ENCODE peak calls at places on chromosomes 4 and X, in ten cellular contexts. G, Y, B, D, Z, X, C, J, H and V are unnamed samples.

GRCh38 chrX:149472620-149473019 is 32.5 kb downstream of the IDS start:
- DNase-seq in Z (no peak), D (no peak), C (no peak), Y (no peak), H (no peak), G (no peak), B (no peak), J (no peak), X (no peak), V (no peak)

GRCh38 chr4:88697113-88697512 is 516 bp downstream of the NAP1L5 start:
- DNase-seq in Z (no peak), D (no peak), G (peak), H (no peak), B (no peak), J (no peak), C (peak), X (peak), Y (no peak), V (peak)

GRCh38 chr4:181830404-181831035 is 412.7 kb upstream of the TENM3 start:
- DNase-seq in Z (no peak), Y (no peak), X (no peak), G (no peak), C (peak), H (no peak), D (no peak), B (peak), J (no peak), V (no peak)

GRCh38 chrX:19661977-19662376 is 146.7 kb upstream of the MAP3K15 start:
- DNase-seq in D (no peak), B (no peak), J (no peak), C (peak), H (no peak), G (no peak), Z (peak), X (no peak), Y (no peak), V (no peak)

GRCh38 chr4:84778041-84778440 is 188.4 kb downstream of the WDFY3 start:
- DNase-seq in J (no peak), H (no peak), C (peak), X (no peak), G (no peak), Y (no peak), Z (no peak), D (no peak), B (no peak), V (no peak)

GRCh38 chr4:182142146-182143085 is 100.8 kb upstream of the TENM3 start:
- DNase-seq in G (peak), H (no peak), Y (no peak), B (no peak), C (peak), J (no peak), Z (peak), D (no peak), X (peak), V (peak)

GRCh38 chrX:4253092-4253491 is 539.6 kb upstream of the PRKX start:
- DNase-seq in D (no peak), C (no peak), H (no peak), Z (no peak), J (no peak), X (no peak), B (peak), Y (no peak), G (no peak), V (no peak)

GRCh38 chrX:46573896-46574336 is 351 bp downstream of the CHST7 start:
- DNase-seq in J (peak), C (peak), Y (peak), Z (peak), H (no peak), B (peak), D (no peak), G (peak), X (peak), V (peak)

GRCh38 chr4:17561195-17561909 is 15.6 kb upstream of the LAP3 start:
- DNase-seq in X (peak), J (no peak), D (peak), G (peak), H (no peak), B (no peak), C (peak), Z (peak), Y (peak), V (peak)

GRCh38 chr4:154838155-154838554 is 57.1 kb downstream of the RBM46 start:
- DNase-seq in G (no peak), B (no peak), D (no peak), Y (no peak), Z (no peak), X (no peak), J (no peak), C (no peak), H (no peak), V (no peak)

GRCh38 chrX:103051260-103051789 is 12.6 kb downstream of the BEX1 start:
- DNase-seq in C (no peak), B (no peak), X (no peak), G (no peak), J (no peak), Y (no peak), H (no peak), D (no peak), Z (no peak), V (no peak)

GRCh38 chrX:2220829-2221567 is 279.8 kb downstream of the DHRSX start:
- DNase-seq in X (no peak), B (no peak), H (no peak), Z (no peak), D (no peak), J (no peak), C (no peak), Y (no peak), G (no peak), V (no peak)

GRCh38 chr4:4248885-4249203 is 821 bp upstream of the TMEM128 start:
- DNase-seq in Z (no peak), X (no peak), C (peak), G (no peak), B (no peak), J (no peak), H (no peak), Y (no peak), D (no peak), V (no peak)

GRCh38 chr4:89871211-89871610 is 23.4 kb upstream of the MMRN1 start:
- DNase-seq in H (no peak), B (no peak), J (no peak), D (no peak), G (no peak), C (no peak), Y (no peak), Z (no peak), X (no peak), V (no peak)

GRCh38 chr4:167986044-167986443 is 106.3 kb upstream of the ANXA10 start:
- DNase-seq in J (no peak), Y (no peak), X (no peak), Z (no peak), D (no peak), H (no peak), B (no peak), G (no peak), C (no peak), V (no peak)

GRCh38 chr4:9785926-9786325 is 4.5 kb downstream of the DRD5 start:
- DNase-seq in C (no peak), J (no peak), Z (no peak), X (no peak), B (no peak), H (no peak), Y (no peak), D (no peak), G (no peak), V (no peak)

GRCh38 chr4:9782136-9782436 is 652 bp downstream of the DRD5 start:
- DNase-seq in X (no peak), Z (no peak), G (no peak), D (no peak), Y (no peak), C (no peak), B (no peak), J (no peak), H (no peak), V (no peak)

GRCh38 chr4:9781343-9782135 is at the start of gene DRD5:
- DNase-seq in Y (no peak), H (no peak), B (no peak), Z (no peak), D (no peak), C (no peak), X (no peak), J (no peak), G (no peak), V (no peak)
- H3K4me3 ChIP-seq in Y (peak), H (no peak), B (no peak), Z (no peak), D (no peak), C (no peak), X (no peak), J (no peak), G (no peak), V (no peak)

GRCh38 chrX:148381603-148382002 is 118.8 kb upstream of the AFF2 start:
- DNase-seq in B (peak), G (no peak), C (no peak), H (no peak), Y (no peak), X (no peak), Z (no peak), J (no peak), D (no peak), V (no peak)
- TF ChIP-seq CTCF in B (no peak), G (no peak), C (no peak), H (no peak), Y (no peak), X (no peak), Z (no peak), J (no peak), D (no peak), V (no peak)

GRCh38 chrX:107775000-107775733 is 420 bp downstream of the TSC22D3 start:
- DNase-seq in X (no peak), H (no peak), G (no peak), Y (no peak), B (no peak), J (no peak), Z (no peak), C (no peak), D (no peak), V (no peak)
- H3K4me3 ChIP-seq in X (peak), H (peak), G (peak), Y (peak), B (peak), J (peak), Z (peak), C (peak), D (peak), V (peak)

DNA sequence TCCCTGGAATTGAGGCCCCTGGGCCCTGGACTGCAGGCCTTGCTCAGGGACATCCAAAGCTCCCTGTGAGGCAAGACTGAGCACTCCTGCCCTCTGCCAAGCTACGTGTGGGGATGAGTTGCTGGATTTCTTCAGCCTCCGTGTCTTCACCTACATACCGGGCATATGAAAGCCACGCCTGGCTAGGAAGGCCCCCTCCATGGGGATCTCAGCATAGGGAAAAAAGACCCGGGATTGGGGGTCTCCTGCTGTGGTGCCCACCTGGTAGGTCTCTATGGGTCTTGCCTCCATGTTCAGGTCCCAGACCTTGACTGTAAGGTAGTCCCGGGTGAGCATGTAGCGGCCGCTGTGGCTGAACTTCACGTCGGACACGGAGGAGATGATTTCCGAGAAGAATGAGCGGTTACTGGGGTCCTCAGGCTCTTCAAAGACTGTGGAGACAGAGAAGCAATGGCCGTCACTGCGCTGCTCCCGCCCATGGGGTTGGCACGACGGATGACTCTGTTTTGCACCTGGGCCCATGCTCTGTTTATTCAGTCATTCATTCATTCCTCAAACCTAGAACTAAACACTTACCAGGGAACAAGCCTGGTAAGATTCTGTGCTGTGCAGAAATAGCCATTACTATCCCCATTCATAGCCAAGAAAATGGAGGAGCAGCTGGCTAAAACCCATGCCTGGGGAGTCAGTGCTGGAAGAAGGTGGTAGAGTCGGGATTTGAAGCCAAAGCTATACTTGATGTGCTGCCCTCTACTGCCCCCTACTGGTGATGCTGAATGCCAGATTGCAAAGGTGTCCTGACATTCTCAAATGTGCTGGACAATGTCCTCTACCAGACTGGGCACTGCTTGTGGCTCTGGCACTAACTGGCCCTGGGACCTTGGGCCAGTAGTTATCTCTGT is 63.9 kb downstream of the WFS1 start:
- DNase-seq in Y (no peak), H (no peak), C (no peak), B (peak), X (peak), J (no peak), Z (no peak), G (no peak), D (no peak), V (no peak)
- TF ChIP-seq CTCF in Y (no peak), H (no peak), C (peak), B (peak), X (peak), J (no peak), Z (peak), G (peak), D (peak), V (peak)

GRCh38 chrX:153981231-153981630 is 8.7 kb downstream of the TMEM187 start:
- DNase-seq in H (no peak), G (no peak), C (no peak), Z (no peak), B (no peak), D (no peak), Y (no peak), X (no peak), J (no peak), V (no peak)
- H3K4me3 ChIP-seq in H (no peak), G (no peak), C (no peak), Z (no peak), B (no peak), D (no peak), Y (no peak), X (no peak), J (no peak), V (no peak)

GRCh38 chrX:8927066-8927465 is 106.9 kb downstream of the FAM9B start:
- DNase-seq in C (no peak), Y (no peak), Z (no peak), J (no peak), X (no peak), B (no peak), H (no peak), D (no peak), G (no peak), V (no peak)
- TF ChIP-seq CTCF in C (no peak), Y (no peak), Z (no peak), J (no peak), X (no peak), B (no peak), H (no peak), D (no peak), G (no peak), V (no peak)

GRCh38 chr4:31714238-31714637 is 994.1 kb downstream of the PCDH7 start:
- DNase-seq in C (no peak), Y (no peak), J (no peak), X (no peak), Z (no peak), G (no peak), H (no peak), D (no peak), B (no peak), V (no peak)
- H3K4me3 ChIP-seq in C (no peak), Y (no peak), J (no peak), X (no peak), Z (no peak), G (no peak), H (no peak), D (no peak), B (no peak), V (no peak)